ENCODE peak calls at places on chromosome 9, in seven cellular contexts. X is tibial nerve; W is upper lobe of right lung; H is T-helper 2 cell; J is T follicular helper cell; P is lung; Q is activated CD4-positive, alpha-beta memory T cell treated with anti-CD3 and anti-CD28 coated beads, Interleukin-2, amount 10 ng/mL, durations not matched to agents 7 days and 5 days. C is an unnamed sample.
A peak's percentile ranks its signal among the peaks of the same experiment; 100 is the strongest.

GRCh38 chr9:110712955-110713354 is 44.4 kb downstream of the MUSK start:
- DNase-seq in X (no peak), W (no peak), H (no peak), J (no peak), P (no peak), Q (no peak), C (no peak)

GRCh38 chr9:114321759-114322158 is 1.1 kb upstream of the ORM1 start:
- DNase-seq in X (no peak), W (peak; percentile 10), H (no peak), J (no peak), P (no peak), Q (no peak), C (no peak)

GRCh38 chr9:21890696-21891095 is 88.3 kb downstream of the MTAP start:
- DNase-seq in X (no peak), W (no peak), H (no peak), J (no peak), P (no peak), Q (no peak), C (no peak)

GRCh38 chr9:69019808-69020207 is 5.9 kb upstream of the PRKACG start:
- DNase-seq in X (no peak), W (no peak), H (peak; percentile 93), J (peak; percentile 27), P (no peak), Q (peak; percentile 73), C (no peak)

GRCh38 chr9:6584881-6585597 is 60.5 kb downstream of the GLDC start:
- DNase-seq in X (no peak), W (no peak), H (peak; percentile 45), J (no peak), P (no peak), Q (no peak), C (peak; percentile 12)

GRCh38 chr9:131629827-131630205 is 84.5 kb downstream of the PRRT1B start:
- DNase-seq in X (no peak), W (no peak), H (peak; percentile 22), J (no peak), P (no peak), Q (no peak), C (no peak)

GRCh38 chr9:13358128-13358527 is 78.6 kb upstream of the MPDZ start:
- DNase-seq in X (no peak), W (no peak), H (no peak), J (no peak), P (no peak), Q (no peak), C (peak; percentile 66)

GRCh38 chr9:92917176-92917800 is 30.0 kb upstream of the FGD3 start:
- DNase-seq in X (no peak), W (no peak), H (no peak), J (no peak), P (no peak), Q (no peak), C (peak; percentile 27)

GRCh38 chr9:11326231-11326630 is 713.4 kb upstream of the PTPRD start:
- DNase-seq in X (no peak), W (no peak), H (no peak), J (no peak), P (no peak), Q (no peak), C (no peak)